ENCODE peak calls at places on chromosomes 2 and 18, in ten cellular contexts. W is AG10803; L is PC-9; U is dorsolateral prefrontal cortex; P is fibroblast of pulmonary artery; G is CD8-positive, alpha-beta T cell; B is spleen; T is coronary artery; R is colonic mucosa; Y is naive thymus-derived CD4-positive, alpha-beta T cell. M is an unnamed sample.
A peak's percentile ranks its signal among the peaks of the same experiment; 100 is the strongest.

GRCh38 chr2:27779417-27780055 is 8.0 kb downstream of the MRPL33 start:
- DNase-seq in W (peak; percentile 50), Y (no peak), B (no peak), G (no peak), T (no peak), P (peak; percentile 78), L (no peak), U (no peak), R (no peak), M (no peak)

GRCh38 chr18:54798186-54798585 is 30.1 kb upstream of the RAB27B start:
- DNase-seq in U (no peak), R (no peak), L (no peak), W (no peak), B (no peak), Y (no peak), G (no peak), P (no peak), T (no peak), M (no peak)

GRCh38 chr2:216632321-216632951 is 784 bp upstream of the IGFBP2 start:
- DNase-seq in L (no peak), B (no peak), U (no peak), W (no peak), R (no peak), G (no peak), Y (no peak), P (no peak), T (no peak), M (no peak)

GRCh38 chr2:217489145-217489960 is 513.4 kb downstream of the TNS1 start:
- DNase-seq in U (no peak), P (no peak), L (peak; percentile 5), W (peak; percentile 43), G (no peak), B (no peak), T (no peak), Y (no peak), R (no peak), M (no peak)

GRCh38 chr2:238594796-238595749 is 168.3 kb downstream of the ASB1 start:
- DNase-seq in L (no peak), U (no peak), T (no peak), W (no peak), P (no peak), B (no peak), G (no peak), Y (no peak), R (no peak), M (no peak)

GRCh38 chr18:31042391-31043181 is at the start of gene DSC3:
- DNase-seq in B (peak; percentile 69), L (no peak), R (peak; percentile 38), G (no peak), U (no peak), T (no peak), P (peak; percentile 83), W (no peak), Y (no peak), M (no peak)

GRCh38 chr2:240155080-240156025 is 14.9 kb upstream of the OTOS start:
- DNase-seq in P (no peak), G (no peak), Y (no peak), R (no peak), B (peak; percentile 54), T (no peak), U (no peak), W (no peak), L (no peak), M (no peak)

GRCh38 chr2:165839610-165840009 is 45.6 kb upstream of the GALNT3 start:
- DNase-seq in Y (no peak), R (no peak), L (no peak), U (no peak), G (no peak), T (no peak), P (no peak), B (no peak), W (peak; percentile 31), M (no peak)

GRCh38 chr18:710418-711300 is 1.8 kb downstream of the ENOSF1 start:
- DNase-seq in U (no peak), B (no peak), L (no peak), T (no peak), R (no peak), P (no peak), W (no peak), Y (no peak), G (no peak), M (no peak)

GRCh38 chr18:711330-711692 is 1.1 kb downstream of the ENOSF1 start:
- DNase-seq in R (no peak), L (no peak), P (no peak), T (no peak), Y (no peak), U (no peak), G (no peak), W (no peak), B (no peak), M (no peak)

GRCh38 chr18:711693-712400 is 583 bp downstream of the ENOSF1 start:
- DNase-seq in Y (peak; percentile 79), U (peak; percentile 15), T (peak; percentile 79), G (peak; percentile 84), B (peak; percentile 85), P (peak; percentile 96), L (peak; percentile 45), R (peak; percentile 85), W (peak; percentile 90), M (peak; percentile 76)

GRCh38 chr18:708096-708495 is 4.3 kb downstream of the ENOSF1 start:
- DNase-seq in G (no peak), U (no peak), Y (no peak), B (no peak), P (no peak), L (no peak), T (no peak), R (peak; percentile 10), W (no peak), M (no peak)

GRCh38 chr18:709771-710170 is 2.7 kb downstream of the ENOSF1 start:
- DNase-seq in L (no peak), T (no peak), Y (no peak), R (no peak), U (no peak), G (no peak), W (no peak), P (no peak), B (no peak), M (no peak)
- H3K4me3 ChIP-seq in L (no peak overlapping the region), T (no peak overlapping the region), Y (no peak overlapping the region), R (no peak overlapping the region), U (no peak overlapping the region), G (no peak overlapping the region), W (no peak overlapping the region), P (no peak overlapping the region), B (no peak overlapping the region), M (no peak overlapping the region)

DNA sequence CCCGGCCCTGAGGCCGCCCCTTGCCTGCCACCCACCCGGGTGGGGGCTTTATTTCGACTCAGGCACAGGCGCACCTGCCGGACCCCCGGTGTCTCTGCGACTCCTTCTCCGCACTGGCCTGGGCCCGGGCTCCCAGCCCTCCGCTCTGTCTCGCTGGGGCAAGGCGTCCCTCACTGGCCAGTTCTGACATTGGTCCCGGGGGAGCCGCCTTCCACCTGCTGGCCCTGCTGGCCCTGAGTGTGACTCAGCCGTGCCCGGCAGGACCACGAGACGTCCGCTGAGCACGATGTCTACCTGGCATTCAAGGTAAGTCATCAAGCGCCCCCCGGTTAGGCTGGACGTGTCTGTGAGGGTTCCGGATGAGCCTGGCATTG is 131.5 kb upstream of the CTDP1 start:
- DNase-seq in Y (no peak), L (no peak), U (no peak), T (no peak), B (peak; percentile 66), G (no peak), R (no peak), P (no peak), W (no peak), M (no peak)
- H3K4me3 ChIP-seq in Y (no peak overlapping the region), L (no peak overlapping the region), U (no peak overlapping the region), T (no peak overlapping the region), B (no peak overlapping the region), G (no peak overlapping the region), R (no peak overlapping the region), P (no peak overlapping the region), W (no peak overlapping the region), M (no peak overlapping the region)

DNA sequence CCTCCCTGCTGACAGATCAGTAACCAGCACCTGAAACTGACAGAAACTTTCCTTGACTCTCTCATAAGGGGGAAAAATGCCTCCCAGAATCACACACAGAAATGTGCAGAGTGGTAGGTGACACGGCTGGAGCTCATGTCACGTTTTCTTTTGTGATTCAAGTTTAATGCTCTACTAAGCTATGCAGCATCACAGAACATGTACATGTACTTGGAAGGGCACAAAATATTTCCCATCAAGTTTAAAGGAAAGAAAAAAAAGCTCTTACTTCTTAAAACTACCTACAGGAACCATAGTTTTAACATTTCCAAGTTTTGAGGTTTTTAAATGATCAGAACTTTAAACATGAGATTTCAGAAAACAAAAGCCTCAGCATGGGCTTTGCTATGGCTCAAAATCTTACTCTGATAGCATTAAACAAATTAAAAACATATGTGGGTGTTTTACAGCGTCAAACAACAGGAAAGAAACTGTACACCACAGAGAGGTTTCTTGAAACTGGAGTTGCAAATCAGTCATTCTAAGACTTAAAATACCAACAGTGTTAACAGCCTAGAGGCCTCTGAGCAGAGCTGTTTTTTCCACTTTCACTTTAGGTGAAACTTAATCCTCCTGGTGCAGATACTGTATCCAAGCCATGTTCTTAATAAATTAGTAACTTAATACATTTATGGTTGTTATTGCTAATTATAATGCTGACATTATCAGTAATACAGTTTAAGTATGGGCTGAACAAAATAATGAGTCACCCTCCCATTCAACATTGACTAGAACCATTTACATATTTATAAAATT is 30.1 kb downstream of the MBP start:
- DNase-seq in P (peak; percentile 72), R (no peak), L (no peak), G (no peak), U (no peak), Y (peak; percentile 68), B (no peak), W (peak; percentile 92), T (no peak), M (peak; percentile 68)
- H3K4me3 ChIP-seq in P (peak overlapping the region; percentile 26), R (no peak overlapping the region), L (peak overlapping the region; percentile 31), G (peak overlapping the region; percentile 16), U (no peak overlapping the region), Y (peak overlapping the region; percentile 45), B (no peak overlapping the region), W (peak overlapping the region; percentile 43), T (peak overlapping the region; percentile 8), M (peak overlapping the region; percentile 19)

GRCh38 chr2:176492583-176492982 is 223.3 kb downstream of the MTX2 start:
- DNase-seq in B (no peak), W (no peak), U (no peak), Y (no peak), R (no peak), L (no peak), T (no peak), P (no peak), G (no peak), M (no peak)

GRCh38 chr2:176491172-176491904 is 222.1 kb downstream of the MTX2 start:
- DNase-seq in T (peak; percentile 82), U (no peak), W (peak; percentile 100), Y (no peak), P (peak; percentile 96), R (peak; percentile 33), G (peak; percentile 42), B (no peak), L (peak; percentile 78), M (peak; percentile 100)

GRCh38 chr2:176493221-176493825 is 224.1 kb downstream of the MTX2 start:
- DNase-seq in P (no peak), L (no peak), R (no peak), B (no peak), G (no peak), W (no peak), Y (no peak), T (no peak), U (no peak), M (no peak)

GRCh38 chr2:176488446-176488845 is 219.2 kb downstream of the MTX2 start:
- DNase-seq in L (no peak), P (peak; percentile 9), R (no peak), T (no peak), B (no peak), U (no peak), Y (no peak), G (no peak), W (peak; percentile 94), M (no peak)

GRCh38 chr2:176490061-176490861 is 221.0 kb downstream of the MTX2 start:
- DNase-seq in T (no peak), G (no peak), U (no peak), R (no peak), P (peak; percentile 42), W (peak; percentile 67), Y (no peak), L (peak; percentile 61), B (no peak), M (no peak)
- H3K4me3 ChIP-seq in T (peak overlapping the region; percentile 45), G (no peak overlapping the region), U (no peak overlapping the region), R (no peak overlapping the region), P (no peak overlapping the region), W (no peak overlapping the region), Y (no peak overlapping the region), L (no peak overlapping the region), B (no peak overlapping the region), M (no peak overlapping the region)

M was measured in skeletal muscle cell.